ENCODE peak calls at places on chromosome 5, in seven cellular contexts. One of them, this sample, is unnamed.

GRCh38 chr5:177448244-177448950 is 1.8 kb downstream of the PRR7 start:
- DNase-seq in IMR-90: no peak
- DNase-seq in H9: no peak
- DNase-seq in trophoblast cell: no peak
- DNase-seq in H1: no peak
- DNase-seq in neuronal stem cell: no peak
- DNase-seq in mesenchymal stem cell: no peak
- DNase-seq in this sample: no peak

GRCh38 chr5:160092519-160092918 is 26.7 kb downstream of the PWWP2A start:
- DNase-seq in IMR-90: no peak
- DNase-seq in H9: no peak
- DNase-seq in trophoblast cell: no peak
- DNase-seq in H1: no peak
- DNase-seq in neuronal stem cell: no peak
- DNase-seq in mesenchymal stem cell: no peak
- DNase-seq in this sample: no peak

GRCh38 chr5:116115163-116115562 is 30.3 kb downstream of the COMMD10 start:
- DNase-seq in IMR-90: no peak
- DNase-seq in H9: no peak
- DNase-seq in trophoblast cell: no peak
- DNase-seq in H1: no peak
- DNase-seq in neuronal stem cell: no peak
- DNase-seq in mesenchymal stem cell: no peak
- DNase-seq in this sample: no peak

GRCh38 chr5:99022250-99022649 is 93.4 kb upstream of the CHD1 start:
- DNase-seq in IMR-90: no peak
- DNase-seq in H9: no peak
- DNase-seq in trophoblast cell: no peak
- DNase-seq in H1: no peak
- DNase-seq in neuronal stem cell: no peak
- DNase-seq in mesenchymal stem cell: no peak
- DNase-seq in this sample: no peak

GRCh38 chr5:36462295-36463021 is 143.9 kb upstream of the SLC1A3 start:
- DNase-seq in IMR-90: no peak
- DNase-seq in H9: no peak
- DNase-seq in trophoblast cell: peak
- DNase-seq in H1: no peak
- DNase-seq in neuronal stem cell: no peak
- DNase-seq in mesenchymal stem cell: no peak
- DNase-seq in this sample: no peak

GRCh38 chr5:6832994-6833393 is 119.8 kb downstream of the TENT4A start:
- DNase-seq in IMR-90: no peak
- DNase-seq in H9: no peak
- DNase-seq in trophoblast cell: no peak
- DNase-seq in H1: no peak
- DNase-seq in neuronal stem cell: no peak
- DNase-seq in mesenchymal stem cell: no peak
- DNase-seq in this sample: no peak

GRCh38 chr5:130136300-130136699 is 232.0 kb downstream of the CHSY3 start:
- DNase-seq in IMR-90: no peak
- DNase-seq in H9: no peak
- DNase-seq in trophoblast cell: no peak
- DNase-seq in H1: no peak
- DNase-seq in neuronal stem cell: no peak
- DNase-seq in mesenchymal stem cell: no peak
- DNase-seq in this sample: no peak

GRCh38 chr5:133108481-133108921 is 56.7 kb downstream of the HSPA4 start:
- DNase-seq in IMR-90: no peak
- DNase-seq in H9: no peak
- DNase-seq in trophoblast cell: peak
- DNase-seq in H1: no peak
- DNase-seq in neuronal stem cell: no peak
- DNase-seq in mesenchymal stem cell: no peak
- DNase-seq in this sample: no peak

GRCh38 chr5:6858419-6858818 is 145.2 kb downstream of the TENT4A start:
- DNase-seq in IMR-90: no peak
- DNase-seq in H9: no peak
- DNase-seq in trophoblast cell: no peak
- DNase-seq in H1: no peak
- DNase-seq in neuronal stem cell: no peak
- DNase-seq in mesenchymal stem cell: no peak
- DNase-seq in this sample: no peak

GRCh38 chr5:142246263-142246662 is 78.6 kb downstream of the SPRY4 start:
- DNase-seq in IMR-90: peak
- DNase-seq in H9: no peak
- DNase-seq in trophoblast cell: peak
- DNase-seq in H1: no peak
- DNase-seq in neuronal stem cell: no peak
- DNase-seq in mesenchymal stem cell: no peak
- DNase-seq in this sample: peak

GRCh38 chr5:115428248-115428647 is 116.3 kb downstream of the FEM1C start:
- DNase-seq in IMR-90: no peak
- DNase-seq in H9: no peak
- DNase-seq in trophoblast cell: no peak
- DNase-seq in H1: no peak
- DNase-seq in neuronal stem cell: no peak
- DNase-seq in mesenchymal stem cell: no peak
- DNase-seq in this sample: no peak

GRCh38 chr5:41796061-41796460 is 74.2 kb downstream of the OXCT1 start:
- DNase-seq in IMR-90: no peak
- DNase-seq in H9: no peak
- DNase-seq in trophoblast cell: no peak
- DNase-seq in H1: no peak
- DNase-seq in neuronal stem cell: no peak
- DNase-seq in mesenchymal stem cell: no peak
- DNase-seq in this sample: no peak

GRCh38 chr5:159877894-159878448 is 38.3 kb upstream of the ADRA1B start:
- DNase-seq in IMR-90: no peak
- DNase-seq in H9: no peak
- DNase-seq in trophoblast cell: peak
- DNase-seq in H1: no peak
- DNase-seq in neuronal stem cell: no peak
- DNase-seq in mesenchymal stem cell: no peak
- DNase-seq in this sample: no peak

GRCh38 chr5:38433160-38433861 is 123.1 kb downstream of the LIFR start:
- DNase-seq in IMR-90: peak
- DNase-seq in H9: no peak
- DNase-seq in trophoblast cell: no peak
- DNase-seq in H1: no peak
- DNase-seq in neuronal stem cell: no peak
- DNase-seq in mesenchymal stem cell: peak
- DNase-seq in this sample: no peak

GRCh38 chr5:15528476-15528875 is 28.5 kb downstream of the FBXL7 start:
- DNase-seq in IMR-90: no peak
- DNase-seq in H9: no peak
- DNase-seq in trophoblast cell: no peak
- DNase-seq in H1: no peak
- DNase-seq in neuronal stem cell: no peak
- DNase-seq in mesenchymal stem cell: no peak
- DNase-seq in this sample: no peak

GRCh38 chr5:1184481-1184880 is 16.9 kb upstream of the SLC6A19 start:
- DNase-seq in IMR-90: no peak
- DNase-seq in H9: no peak
- DNase-seq in trophoblast cell: no peak
- DNase-seq in H1: no peak
- DNase-seq in neuronal stem cell: no peak
- DNase-seq in mesenchymal stem cell: no peak
- DNase-seq in this sample: no peak

GRCh38 chr5:136374003-136374402 is 8.7 kb upstream of the TRPC7 start:
- DNase-seq in IMR-90: peak
- DNase-seq in H9: no peak
- DNase-seq in trophoblast cell: peak
- DNase-seq in H1: no peak
- DNase-seq in neuronal stem cell: no peak
- DNase-seq in mesenchymal stem cell: peak
- DNase-seq in this sample: peak

GRCh38 chr5:74542477-74542876 is 98.1 kb downstream of the ENC1 start:
- DNase-seq in IMR-90: no peak
- DNase-seq in H9: no peak
- DNase-seq in trophoblast cell: peak
- DNase-seq in H1: no peak
- DNase-seq in neuronal stem cell: no peak
- DNase-seq in mesenchymal stem cell: peak
- DNase-seq in this sample: peak

GRCh38 chr5:141492168-141492885 is 3.4 kb downstream of the PCDHGC5 start:
- DNase-seq in IMR-90: no peak
- DNase-seq in H9: peak
- DNase-seq in trophoblast cell: no peak
- DNase-seq in H1: no peak
- DNase-seq in neuronal stem cell: no peak
- DNase-seq in mesenchymal stem cell: no peak
- DNase-seq in this sample: no peak

GRCh38 chr5:78009937-78010527 is 233.9 kb upstream of the TBCA start:
- DNase-seq in IMR-90: peak
- DNase-seq in H9: no peak
- DNase-seq in trophoblast cell: no peak
- DNase-seq in H1: no peak
- DNase-seq in neuronal stem cell: no peak
- DNase-seq in mesenchymal stem cell: peak
- DNase-seq in this sample: no peak

GRCh38 chr5:102670224-102670836 is 84.8 kb upstream of the PAM start:
- DNase-seq in IMR-90: no peak
- DNase-seq in H9: peak
- DNase-seq in trophoblast cell: peak
- DNase-seq in H1: peak
- DNase-seq in neuronal stem cell: no peak
- DNase-seq in mesenchymal stem cell: no peak
- DNase-seq in this sample: peak

GRCh38 chr5:73615085-73615484 is 10.9 kb upstream of the ARHGEF28 start:
- DNase-seq in IMR-90: no peak
- DNase-seq in H9: no peak
- DNase-seq in trophoblast cell: no peak
- DNase-seq in H1: no peak
- DNase-seq in neuronal stem cell: no peak
- DNase-seq in mesenchymal stem cell: no peak
- DNase-seq in this sample: no peak

GRCh38 chr5:72955143-72955767 is 586 bp upstream of the FCHO2 start:
- DNase-seq in IMR-90: no peak
- DNase-seq in H9: peak
- DNase-seq in trophoblast cell: peak
- DNase-seq in H1: no peak
- DNase-seq in neuronal stem cell: no peak
- DNase-seq in mesenchymal stem cell: no peak
- DNase-seq in this sample: peak

GRCh38 chr5:360277-361027 is 38.9 kb downstream of the AHRR start:
- DNase-seq in IMR-90: no peak
- DNase-seq in H9: no peak
- DNase-seq in trophoblast cell: peak
- DNase-seq in H1: no peak
- DNase-seq in neuronal stem cell: no peak
- DNase-seq in mesenchymal stem cell: no peak
- DNase-seq in this sample: no peak

GRCh38 chr5:108003178-108003577 is 332.4 kb upstream of the EFNA5 start:
- DNase-seq in IMR-90: peak
- DNase-seq in H9: no peak
- DNase-seq in trophoblast cell: no peak
- DNase-seq in H1: no peak
- DNase-seq in neuronal stem cell: no peak
- DNase-seq in mesenchymal stem cell: peak
- DNase-seq in this sample: no peak

GRCh38 chr5:59356813-59357381 is 536.6 kb downstream of the PDE4D start:
- DNase-seq in IMR-90: no peak
- DNase-seq in H9: peak
- DNase-seq in trophoblast cell: no peak
- DNase-seq in H1: peak
- DNase-seq in neuronal stem cell: no peak
- DNase-seq in mesenchymal stem cell: peak
- DNase-seq in this sample: peak
- H3K18ac ChIP-seq in IMR-90: no peak
- H3K18ac ChIP-seq in H9: no peak
- H3K18ac ChIP-seq in trophoblast cell: no peak
- H3K18ac ChIP-seq in H1: no peak
- H3K18ac ChIP-seq in neuronal stem cell: no peak
- H3K18ac ChIP-seq in mesenchymal stem cell: no peak
- H3K18ac ChIP-seq in this sample: peak

DNA sequence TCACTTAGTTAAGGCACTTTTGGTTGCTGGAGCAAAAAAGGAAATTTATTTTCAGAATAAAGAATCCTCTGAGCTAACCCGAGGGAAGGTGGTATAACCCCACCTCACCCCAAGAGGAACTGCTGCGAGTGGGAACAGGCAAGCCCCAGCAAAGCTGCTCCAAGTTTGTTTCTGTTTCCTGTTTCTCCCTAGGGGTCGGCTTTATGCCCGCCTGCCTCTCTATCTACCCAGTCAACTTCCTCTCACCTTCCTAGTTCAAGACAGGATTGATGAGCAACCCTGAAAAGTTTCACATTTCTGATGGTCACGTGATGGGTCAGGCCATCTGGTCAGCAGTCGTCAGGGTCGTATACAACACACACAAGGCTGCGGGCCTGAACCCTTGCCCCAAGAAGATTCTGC is 31.1 kb downstream of the TRIO start:
- DNase-seq in IMR-90: peak
- DNase-seq in H9: peak
- DNase-seq in trophoblast cell: peak
- DNase-seq in H1: no peak
- DNase-seq in neuronal stem cell: no peak
- DNase-seq in mesenchymal stem cell: peak
- DNase-seq in this sample: peak
- H2BK120ac ChIP-seq in IMR-90: peak
- H2BK120ac ChIP-seq in H9: no peak
- H2BK120ac ChIP-seq in trophoblast cell: peak
- H2BK120ac ChIP-seq in H1: no peak
- H2BK120ac ChIP-seq in neuronal stem cell: no peak
- H2BK120ac ChIP-seq in mesenchymal stem cell: peak
- H2BK120ac ChIP-seq in this sample: no peak

GRCh38 chr5:151739939-151740335 is 18.5 kb downstream of the ATOX1 start:
- DNase-seq in IMR-90: peak
- DNase-seq in H9: no peak
- DNase-seq in trophoblast cell: peak
- DNase-seq in H1: no peak
- DNase-seq in neuronal stem cell: no peak
- DNase-seq in mesenchymal stem cell: peak
- DNase-seq in this sample: peak
- H3K18ac ChIP-seq in IMR-90: peak
- H3K18ac ChIP-seq in H9: no peak
- H3K18ac ChIP-seq in trophoblast cell: no peak
- H3K18ac ChIP-seq in H1: no peak
- H3K18ac ChIP-seq in neuronal stem cell: no peak
- H3K18ac ChIP-seq in mesenchymal stem cell: peak
- H3K18ac ChIP-seq in this sample: peak

DNA sequence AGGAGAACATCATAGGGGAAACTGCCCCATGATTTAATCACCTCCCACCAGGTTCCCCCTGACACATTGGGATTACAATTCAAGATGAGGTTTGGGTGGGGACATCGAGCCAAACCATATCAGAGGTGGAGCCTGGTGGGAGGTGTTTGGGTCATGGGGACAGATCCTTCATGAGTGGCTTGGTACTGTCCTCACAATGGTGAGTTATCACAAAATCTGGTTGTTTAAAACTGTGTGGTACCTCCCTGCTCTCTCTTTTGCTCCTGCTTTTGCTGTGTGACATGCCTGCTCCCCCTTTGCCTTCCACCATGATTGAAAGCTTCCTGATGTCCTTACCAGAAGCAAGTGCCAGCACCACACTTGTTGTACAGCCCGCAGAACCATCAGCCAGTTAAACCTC is 16.2 kb upstream of the ZFR start:
- DNase-seq in IMR-90: no peak
- DNase-seq in H9: no peak
- DNase-seq in trophoblast cell: peak
- DNase-seq in H1: no peak
- DNase-seq in neuronal stem cell: no peak
- DNase-seq in mesenchymal stem cell: no peak
- DNase-seq in this sample: no peak
- H2BK120ac ChIP-seq in IMR-90: no peak
- H2BK120ac ChIP-seq in H9: no peak
- H2BK120ac ChIP-seq in trophoblast cell: no peak
- H2BK120ac ChIP-seq in H1: no peak
- H2BK120ac ChIP-seq in neuronal stem cell: no peak
- H2BK120ac ChIP-seq in mesenchymal stem cell: no peak
- H2BK120ac ChIP-seq in this sample: no peak

GRCh38 chr5:105754056-105754455 is 1916.7 kb downstream of the EFNA5 start:
- DNase-seq in IMR-90: peak
- DNase-seq in H9: no peak
- DNase-seq in trophoblast cell: peak
- DNase-seq in H1: no peak
- DNase-seq in neuronal stem cell: no peak
- DNase-seq in mesenchymal stem cell: no peak
- DNase-seq in this sample: peak
- H3K18ac ChIP-seq in IMR-90: no peak
- H3K18ac ChIP-seq in H9: no peak
- H3K18ac ChIP-seq in trophoblast cell: no peak
- H3K18ac ChIP-seq in H1: no peak
- H3K18ac ChIP-seq in neuronal stem cell: no peak
- H3K18ac ChIP-seq in mesenchymal stem cell: no peak
- H3K18ac ChIP-seq in this sample: no peak